ENCODE peak calls at places on chromosomes 4 and X, in ten cellular contexts. X is GM20000; F is left ventricle myocardium inferior; K is posterior cingulate gyrus; L is GM12865; E is GM04503; S is stimulated activated CD4-positive, alpha-beta T cell treated with anti-CD3 and anti-CD28 coated beads, TNF-alpha, amount 100 ng/mL, for 1 hour; Y is HFFc6; O is activated T-helper 1 cell treated with Interleukin-2 at 50 U/mL for 16 hours; C is iPS-NIHi11. G is an unnamed sample.
A peak's percentile ranks its signal among the peaks of the same experiment; 100 is the strongest.

GRCh38 chr4:140237616-140238352 is 83.8 kb upstream of the MAML3 start:
- DNase-seq in L (no peak), F (peak; percentile 79), Y (peak; percentile 84), S (no peak), E (peak; percentile 87), X (no peak), K (peak; percentile 60), C (peak; percentile 85), O (no peak), G (peak; percentile 62)

GRCh38 chrX:11757729-11758399 is at the start of gene MSL3:
- DNase-seq in K (peak; percentile 43), S (peak; percentile 45), X (peak; percentile 84), O (peak; percentile 50), E (no peak), L (peak; percentile 80), C (peak; percentile 64), F (peak; percentile 58), Y (peak; percentile 39), G (peak; percentile 65)

GRCh38 chrX:31590581-31591113 is 518.8 kb upstream of the FTHL17 start:
- DNase-seq in F (no peak), S (no peak), Y (peak; percentile 57), O (no peak), E (no peak), K (no peak), L (no peak), X (no peak), C (no peak), G (no peak)

GRCh38 chrX:138875472-138875871 is 164.0 kb upstream of the FGF13 start:
- DNase-seq in F (no peak), O (no peak), E (no peak), C (no peak), S (no peak), L (no peak), K (no peak), X (no peak), Y (no peak), G (no peak)

GRCh38 chr4:80732010-80732409 is 298.5 kb upstream of the BMP3 start:
- DNase-seq in C (no peak), X (no peak), L (no peak), E (no peak), F (no peak), O (no peak), Y (peak; percentile 56), K (no peak), S (no peak), G (no peak)

GRCh38 chrX:68685722-68686683 is 38.5 kb downstream of the STARD8 start:
- DNase-seq in C (peak; percentile 60), K (no peak), O (no peak), E (no peak), L (peak; percentile 8), X (peak; percentile 25), Y (no peak), F (peak; percentile 53), S (no peak), G (no peak)

GRCh38 chr4:104815593-104816156 is 321.0 kb upstream of the CXXC4 start:
- DNase-seq in E (no peak), O (no peak), K (no peak), X (no peak), S (no peak), C (no peak), Y (no peak), F (no peak), L (peak; percentile 38), G (no peak)

GRCh38 chr4:41205854-41206460 is 8.4 kb downstream of the APBB2 start:
- DNase-seq in F (no peak), E (no peak), X (no peak), K (no peak), Y (no peak), C (no peak), S (no peak), L (no peak), O (no peak), G (no peak)

GRCh38 chr4:128606173-128606572 is 203.3 kb upstream of the JADE1 start:
- DNase-seq in Y (peak; percentile 79), C (no peak), S (no peak), K (no peak), O (no peak), X (no peak), L (no peak), F (no peak), E (peak; percentile 19), G (no peak)

GRCh38 chr4:169756971-169757574 is 671 bp downstream of the HPF1 start:
- DNase-seq in C (no peak), L (peak; percentile 18), S (no peak), E (no peak), X (peak; percentile 29), Y (no peak), O (no peak), F (no peak), K (no peak), G (no peak)

GRCh38 chr4:180560896-180561295 is 1682.3 kb upstream of the TENM3 start:
- DNase-seq in O (no peak), K (no peak), E (no peak), F (no peak), L (no peak), C (no peak), Y (no peak), S (no peak), X (no peak), G (no peak)

GRCh38 chr4:148054275-148054674 is 322.4 kb downstream of the ARHGAP10 start:
- DNase-seq in F (no peak), C (no peak), Y (no peak), X (no peak), E (no peak), L (peak; percentile 21), S (no peak), O (no peak), K (no peak), G (no peak)

GRCh38 chr4:5033266-5033945 is 14.1 kb upstream of the CYTL1 start:
- DNase-seq in X (no peak), C (no peak), L (peak; percentile 41), K (no peak), S (no peak), Y (no peak), F (peak; percentile 26), E (no peak), O (no peak), G (no peak)

GRCh38 chr4:113637823-113638691 is 123.5 kb downstream of the CAMK2D start:
- DNase-seq in X (no peak), Y (no peak), K (no peak), L (peak; percentile 14), F (no peak), O (no peak), E (no peak), S (no peak), C (no peak), G (no peak)

GRCh38 chr4:88818650-88819470 is 121.2 kb upstream of the NAP1L5 start:
- DNase-seq in C (peak; percentile 14), L (peak; percentile 53), E (no peak), X (peak; percentile 25), O (peak; percentile 10), F (no peak), S (peak; percentile 22), Y (peak; percentile 28), K (peak; percentile 27), G (peak; percentile 68)

GRCh38 chr4:87108142-87108546 is 112.3 kb downstream of the KLHL8 start:
- DNase-seq in X (no peak), K (no peak), Y (peak; percentile 90), L (no peak), S (no peak), F (no peak), E (peak; percentile 56), C (no peak), O (no peak), G (no peak)

GRCh38 chr4:169484485-169484884 is 127.9 kb downstream of the NEK1 start:
- DNase-seq in E (no peak), K (no peak), X (no peak), L (no peak), Y (no peak), O (no peak), S (no peak), C (no peak), F (no peak), G (no peak)

GRCh38 chrX:132909643-132910042 is 48.8 kb downstream of the HS6ST2 start:
- DNase-seq in S (no peak), K (no peak), C (no peak), Y (no peak), O (no peak), F (no peak), X (no peak), L (no peak), E (no peak), G (no peak)

GRCh38 chr4:2394544-2394943 is 23.9 kb downstream of the ZFYVE28 start:
- DNase-seq in K (no peak), E (no peak), Y (no peak), L (no peak), X (no peak), S (no peak), F (no peak), O (no peak), C (no peak), G (no peak)

GRCh38 chrX:35670894-35671293 is 127.2 kb upstream of the MAGEB16 start:
- DNase-seq in X (no peak), L (peak; percentile 1), C (no peak), O (no peak), Y (no peak), K (no peak), F (no peak), S (no peak), E (no peak), G (no peak)

GRCh38 chr4:6742507-6742906 is 26.5 kb downstream of the BLOC1S4 start:
- DNase-seq in O (no peak), X (no peak), E (no peak), S (no peak), K (no peak), F (no peak), Y (no peak), L (no peak), C (no peak), G (no peak)

GRCh38 chr4:55549888-55550287 is 3.2 kb upstream of the CLOCK start:
- DNase-seq in K (no peak), S (no peak), X (no peak), L (no peak), O (no peak), F (no peak), E (peak; percentile 58), Y (peak; percentile 90), C (no peak), G (no peak)

GRCh38 chr4:150215601-150216000 is 137.4 kb downstream of the DCLK2 start:
- DNase-seq in S (no peak), O (no peak), E (no peak), K (no peak), Y (no peak), L (no peak), F (no peak), X (no peak), C (no peak), G (no peak)

GRCh38 chr4:54226399-54227260 is 2.5 kb upstream of the PDGFRA start:
- DNase-seq in E (no peak), Y (peak; percentile 63), S (no peak), X (peak; percentile 16), F (peak; percentile 77), K (no peak), O (no peak), L (no peak), C (peak; percentile 35), G (no peak)

GRCh38 chr4:83121246-83121645 is 6.7 kb upstream of the PLAC8 start:
- DNase-seq in C (no peak), O (no peak), X (no peak), E (no peak), K (no peak), F (no peak), S (no peak), L (no peak), Y (no peak), G (no peak)

GRCh38 chr4:15873117-15873516 is 65.4 kb downstream of the FGFBP1 start:
- DNase-seq in L (no peak), F (no peak), E (no peak), X (no peak), K (no peak), C (no peak), Y (no peak), O (no peak), S (no peak), G (no peak)

GRCh38 chr4:58265734-58266133 is 1155.5 kb upstream of the IGFBP7 start:
- DNase-seq in F (no peak), O (no peak), X (no peak), Y (no peak), K (no peak), L (no peak), E (no peak), C (no peak), S (no peak), G (no peak)

GRCh38 chrX:53481816-53482485 is 47.8 kb upstream of the HSD17B10 start:
- DNase-seq in S (no peak), L (peak; percentile 57), Y (peak; percentile 49), E (no peak), O (peak; percentile 1), X (peak; percentile 21), C (peak; percentile 46), K (peak; percentile 29), F (no peak), G (no peak)

G was measured in left lobe of liver.